ENCODE peak calls at places on chromosomes 5 and 9, in six cellular contexts. One of them, this sample, is unnamed.

GRCh38 chr5:83567741-83568530 is 96.4 kb downstream of the VCAN start:
- DNase-seq in heart left ventricle: no peak
- DNase-seq in AG09309: peak; percentile 92
- DNase-seq in dorsolateral prefrontal cortex: no peak
- DNase-seq in retinal pigment epithelial cell: peak; percentile 77
- DNase-seq in esophagus muscularis mucosa: no peak
- DNase-seq in this sample: peak; percentile 67

GRCh38 chr9:99999797-100000196 is 93.3 kb downstream of the STX17 start:
- DNase-seq in heart left ventricle: no peak
- DNase-seq in AG09309: no peak
- DNase-seq in dorsolateral prefrontal cortex: no peak
- DNase-seq in retinal pigment epithelial cell: no peak
- DNase-seq in esophagus muscularis mucosa: no peak
- DNase-seq in this sample: no peak

GRCh38 chr5:32505718-32506117 is 61.2 kb upstream of the ZFR start:
- DNase-seq in heart left ventricle: no peak
- DNase-seq in AG09309: peak; percentile 63
- DNase-seq in dorsolateral prefrontal cortex: no peak
- DNase-seq in retinal pigment epithelial cell: no peak
- DNase-seq in esophagus muscularis mucosa: no peak
- DNase-seq in this sample: no peak

GRCh38 chr5:173016621-173017046 is 33.1 kb downstream of the ATP6V0E1 start:
- DNase-seq in heart left ventricle: no peak
- DNase-seq in AG09309: peak; percentile 59
- DNase-seq in dorsolateral prefrontal cortex: no peak
- DNase-seq in retinal pigment epithelial cell: no peak
- DNase-seq in esophagus muscularis mucosa: peak; percentile 91
- DNase-seq in this sample: peak; percentile 61

GRCh38 chr5:176915906-176916305 is 16.8 kb upstream of the HK3 start:
- DNase-seq in heart left ventricle: no peak
- DNase-seq in AG09309: no peak
- DNase-seq in dorsolateral prefrontal cortex: no peak
- DNase-seq in retinal pigment epithelial cell: no peak
- DNase-seq in esophagus muscularis mucosa: no peak
- DNase-seq in this sample: no peak

GRCh38 chr9:32069969-32070368 is 314.5 kb upstream of the ACO1 start:
- DNase-seq in heart left ventricle: no peak
- DNase-seq in AG09309: no peak
- DNase-seq in dorsolateral prefrontal cortex: no peak
- DNase-seq in retinal pigment epithelial cell: no peak
- DNase-seq in esophagus muscularis mucosa: no peak
- DNase-seq in this sample: no peak

GRCh38 chr5:77138981-77139380 is 51.9 kb upstream of the ZBED3 start:
- DNase-seq in heart left ventricle: no peak
- DNase-seq in AG09309: no peak
- DNase-seq in dorsolateral prefrontal cortex: no peak
- DNase-seq in retinal pigment epithelial cell: no peak
- DNase-seq in esophagus muscularis mucosa: no peak
- DNase-seq in this sample: no peak

GRCh38 chr5:119136666-119137318 is 65.9 kb downstream of the DMXL1 start:
- DNase-seq in heart left ventricle: no peak
- DNase-seq in AG09309: no peak
- DNase-seq in dorsolateral prefrontal cortex: no peak
- DNase-seq in retinal pigment epithelial cell: no peak
- DNase-seq in esophagus muscularis mucosa: no peak
- DNase-seq in this sample: no peak

GRCh38 chr5:53031695-53032096 is 42.5 kb downstream of the ITGA2 start:
- DNase-seq in heart left ventricle: no peak
- DNase-seq in AG09309: peak; percentile 71
- DNase-seq in dorsolateral prefrontal cortex: no peak
- DNase-seq in retinal pigment epithelial cell: no peak
- DNase-seq in esophagus muscularis mucosa: no peak
- DNase-seq in this sample: no peak

GRCh38 chr5:147417133-147417813 is 92.6 kb downstream of the DPYSL3 start:
- DNase-seq in heart left ventricle: no peak
- DNase-seq in AG09309: no peak
- DNase-seq in dorsolateral prefrontal cortex: no peak
- DNase-seq in retinal pigment epithelial cell: no peak
- DNase-seq in esophagus muscularis mucosa: no peak
- DNase-seq in this sample: no peak

GRCh38 chr9:13728917-13729811 is 449.7 kb upstream of the MPDZ start:
- DNase-seq in heart left ventricle: no peak
- DNase-seq in AG09309: no peak
- DNase-seq in dorsolateral prefrontal cortex: peak; percentile 11
- DNase-seq in retinal pigment epithelial cell: no peak
- DNase-seq in esophagus muscularis mucosa: no peak
- DNase-seq in this sample: peak; percentile 85

DNA sequence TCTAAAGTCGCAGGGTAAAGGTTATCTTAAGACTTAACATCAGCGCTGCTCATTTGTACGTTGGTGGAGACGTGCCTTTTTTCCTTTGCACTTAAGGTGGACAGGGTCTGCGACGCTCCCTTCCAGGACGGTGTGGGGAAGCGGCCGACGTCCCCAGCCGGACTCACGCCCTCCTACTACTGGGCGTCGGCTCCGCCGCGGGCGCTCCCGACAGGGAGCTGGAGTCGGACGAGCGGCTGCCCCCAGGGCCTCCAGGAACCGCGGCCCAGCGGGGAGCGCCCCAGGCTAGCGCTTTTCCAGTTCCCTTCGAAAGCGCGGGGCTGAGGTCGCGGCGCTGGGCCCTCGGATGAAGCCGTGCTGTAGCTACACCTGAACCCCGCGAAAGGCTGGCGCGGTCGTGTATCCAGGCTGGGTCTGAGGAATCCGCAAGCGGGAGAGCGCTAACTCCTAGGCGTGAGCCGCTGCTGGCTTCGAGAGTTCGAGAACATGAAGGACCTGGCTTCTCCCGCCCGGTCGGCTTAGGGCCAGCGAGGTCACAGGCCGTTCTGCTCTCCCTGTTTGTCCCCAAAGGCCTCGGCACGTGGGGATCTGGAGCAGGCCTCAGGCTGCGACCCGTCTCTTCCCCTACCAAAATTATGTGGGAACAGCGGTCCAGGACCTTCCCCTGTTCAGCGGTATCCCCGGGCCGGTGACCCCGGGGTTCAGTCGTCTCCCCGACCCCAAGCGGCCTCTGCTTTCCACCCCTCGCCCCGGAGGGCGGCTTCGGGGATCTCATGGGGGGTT is 3.8 kb upstream of the DMRT3 start:
- DNase-seq in heart left ventricle: no peak
- DNase-seq in AG09309: no peak
- DNase-seq in dorsolateral prefrontal cortex: no peak
- DNase-seq in retinal pigment epithelial cell: no peak
- DNase-seq in esophagus muscularis mucosa: peak; percentile 72
- DNase-seq in this sample: no peak
- H3K4me3 ChIP-seq in heart left ventricle: peak overlapping the region; percentile 21
- H3K4me3 ChIP-seq in AG09309: no peak overlapping the region
- H3K4me3 ChIP-seq in dorsolateral prefrontal cortex: no peak overlapping the region
- H3K4me3 ChIP-seq in retinal pigment epithelial cell: no peak overlapping the region
- H3K4me3 ChIP-seq in esophagus muscularis mucosa: peak overlapping the region; percentile 38
- H3K4me3 ChIP-seq in this sample: peak overlapping the region; percentile 31

GRCh38 chr5:141846031-141846430 is 32.2 kb downstream of the PCDH1 start:
- DNase-seq in heart left ventricle: no peak
- DNase-seq in AG09309: no peak
- DNase-seq in dorsolateral prefrontal cortex: peak; percentile 60
- DNase-seq in retinal pigment epithelial cell: no peak
- DNase-seq in esophagus muscularis mucosa: no peak
- DNase-seq in this sample: no peak

GRCh38 chr5:141843156-141843927 is 34.9 kb downstream of the PCDH1 start:
- DNase-seq in heart left ventricle: no peak
- DNase-seq in AG09309: no peak
- DNase-seq in dorsolateral prefrontal cortex: no peak
- DNase-seq in retinal pigment epithelial cell: no peak
- DNase-seq in esophagus muscularis mucosa: no peak
- DNase-seq in this sample: no peak

GRCh38 chr5:141844414-141845097 is 33.7 kb downstream of the PCDH1 start:
- DNase-seq in heart left ventricle: no peak
- DNase-seq in AG09309: no peak
- DNase-seq in dorsolateral prefrontal cortex: no peak
- DNase-seq in retinal pigment epithelial cell: no peak
- DNase-seq in esophagus muscularis mucosa: no peak
- DNase-seq in this sample: no peak

GRCh38 chr5:141848771-141849370 is 29.3 kb downstream of the PCDH1 start:
- DNase-seq in heart left ventricle: no peak
- DNase-seq in AG09309: no peak
- DNase-seq in dorsolateral prefrontal cortex: no peak
- DNase-seq in retinal pigment epithelial cell: peak; percentile 66
- DNase-seq in esophagus muscularis mucosa: no peak
- DNase-seq in this sample: no peak

DNA sequence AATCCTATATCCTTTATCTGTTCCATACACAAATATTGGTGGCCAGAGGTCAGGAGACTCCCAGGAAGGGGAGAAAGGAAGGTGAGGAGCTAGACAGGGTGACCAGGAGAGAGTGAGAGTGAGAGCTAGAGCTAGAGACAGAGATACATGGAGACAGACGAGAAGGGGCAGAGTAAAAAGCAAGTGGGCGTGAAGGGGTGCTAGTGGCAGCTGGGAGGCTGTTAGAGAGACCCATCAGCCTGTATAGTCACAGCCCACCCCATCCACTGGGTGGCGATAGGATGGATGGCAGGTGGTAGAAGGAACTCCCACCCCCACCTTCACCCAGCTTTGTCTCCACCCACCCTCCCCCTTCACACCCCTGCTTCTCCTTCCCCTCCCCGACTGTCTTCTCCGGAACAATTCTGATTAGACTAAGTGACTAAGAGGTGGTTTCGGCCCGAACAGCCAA is 32.8 kb downstream of the PCDH1 start:
- DNase-seq in heart left ventricle: no peak
- DNase-seq in AG09309: no peak
- DNase-seq in dorsolateral prefrontal cortex: no peak
- DNase-seq in retinal pigment epithelial cell: no peak
- DNase-seq in esophagus muscularis mucosa: no peak
- DNase-seq in this sample: no peak
- TF ChIP-seq CTCF in heart left ventricle: no peak
- TF ChIP-seq CTCF in AG09309: no peak
- TF ChIP-seq CTCF in dorsolateral prefrontal cortex: no peak
- TF ChIP-seq CTCF in retinal pigment epithelial cell: peak; percentile 22
- TF ChIP-seq CTCF in esophagus muscularis mucosa: no peak
- TF ChIP-seq CTCF in this sample: no peak

GRCh38 chr5:167576126-167576525 is 715.3 kb upstream of the WWC1 start:
- DNase-seq in heart left ventricle: no peak
- DNase-seq in AG09309: no peak
- DNase-seq in dorsolateral prefrontal cortex: no peak
- DNase-seq in retinal pigment epithelial cell: no peak
- DNase-seq in esophagus muscularis mucosa: no peak
- DNase-seq in this sample: no peak
- H3K4me3 ChIP-seq in heart left ventricle: no peak overlapping the region
- H3K4me3 ChIP-seq in AG09309: no peak overlapping the region
- H3K4me3 ChIP-seq in dorsolateral prefrontal cortex: peak overlapping the region; percentile 58
- H3K4me3 ChIP-seq in retinal pigment epithelial cell: no peak overlapping the region
- H3K4me3 ChIP-seq in esophagus muscularis mucosa: no peak overlapping the region
- H3K4me3 ChIP-seq in this sample: no peak overlapping the region

GRCh38 chr9:83544002-83544698 is 5.9 kb upstream of the FRMD3 start:
- DNase-seq in heart left ventricle: no peak
- DNase-seq in AG09309: peak; percentile 72
- DNase-seq in dorsolateral prefrontal cortex: no peak
- DNase-seq in retinal pigment epithelial cell: peak; percentile 13
- DNase-seq in esophagus muscularis mucosa: no peak
- DNase-seq in this sample: peak; percentile 46
- TF ChIP-seq CTCF in heart left ventricle: peak; percentile 76
- TF ChIP-seq CTCF in AG09309: peak; percentile 77
- TF ChIP-seq CTCF in dorsolateral prefrontal cortex: peak; percentile 37
- TF ChIP-seq CTCF in retinal pigment epithelial cell: peak; percentile 86
- TF ChIP-seq CTCF in esophagus muscularis mucosa: peak; percentile 55
- TF ChIP-seq CTCF in this sample: peak; percentile 92

GRCh38 chr5:10759111-10759510 is 1.9 kb downstream of the DAP start:
- DNase-seq in heart left ventricle: no peak
- DNase-seq in AG09309: no peak
- DNase-seq in dorsolateral prefrontal cortex: no peak
- DNase-seq in retinal pigment epithelial cell: no peak
- DNase-seq in esophagus muscularis mucosa: no peak
- DNase-seq in this sample: no peak
- H3K4me3 ChIP-seq in heart left ventricle: no peak overlapping the region
- H3K4me3 ChIP-seq in AG09309: no peak overlapping the region
- H3K4me3 ChIP-seq in dorsolateral prefrontal cortex: no peak overlapping the region
- H3K4me3 ChIP-seq in retinal pigment epithelial cell: no peak overlapping the region
- H3K4me3 ChIP-seq in esophagus muscularis mucosa: no peak overlapping the region
- H3K4me3 ChIP-seq in this sample: no peak overlapping the region

This sample was measured in epithelial cell of proximal tubule.